ENCODE peak calls at places on chromosomes 16 and 17, in four cellular contexts. E is tibial nerve, Q is aorta, H is upper lobe of right lung. D is an unnamed sample. For H3K4me1, the result is how much of the 10 kb centered on the place peaks cover.

GRCh38 chr16:24046442-24046841 is 209.7 kb upstream of the CACNG3 start:
- DNase-seq in H (no peak), E (no peak), Q (no peak), D (no peak)

GRCh38 chr17:32127156-32127897 is 15.0 kb upstream of the RHOT1 start:
- DNase-seq in Q (peak), H (peak), E (peak), D (peak)

GRCh38 chr16:57537596-57538234 is 1.3 kb upstream of the CCDC102A start:
- DNase-seq in E (no peak), Q (no peak), H (no peak), D (peak)

GRCh38 chr17:2253768-2254406 is 49.7 kb downstream of the SMG6 start:
- DNase-seq in Q (no peak), E (no peak), H (no peak), D (no peak)

GRCh38 chr16:11410382-11411058 is 65.3 kb downstream of the RMI2 start:
- DNase-seq in E (no peak), Q (peak), H (no peak), D (no peak)

GRCh38 chr17:31595076-31595475 is 203.6 kb downstream of the RAB11FIP4 start:
- DNase-seq in Q (no peak), H (peak), E (no peak), D (no peak)

GRCh38 chr16:69077251-69077650 is 28.2 kb upstream of the HAS3 start:
- DNase-seq in E (no peak), Q (no peak), H (no peak), D (no peak)

GRCh38 chr17:66673668-66674276 is 161.1 kb upstream of the CACNG5 start:
- DNase-seq in H (no peak), Q (no peak), E (peak), D (no peak)

GRCh38 chr17:36463916-36464764 is 22.3 kb upstream of the ZNHIT3 start:
- DNase-seq in H (peak), E (no peak), Q (no peak), D (no peak)

GRCh38 chr16:66616169-66616568 is 11.7 kb downstream of the CMTM3 start:
- DNase-seq in E (no peak), Q (no peak), H (no peak), D (no peak)

GRCh38 chr17:56653877-56654276 is 60.4 kb downstream of the NOG start:
- DNase-seq in E (no peak), Q (no peak), H (no peak), D (no peak)

GRCh38 chr17:2688351-2689342 is 22.9 kb downstream of the CLUH start:
- DNase-seq in H (peak), E (no peak), Q (peak), D (peak)

GRCh38 chr16:88688013-88688778 is 1.9 kb upstream of the SNAI3 start:
- DNase-seq in E (no peak), Q (no peak), H (no peak), D (peak)

GRCh38 chr17:50186661-50187402 is 14.6 kb downstream of the COL1A1 start:
- DNase-seq in H (no peak), E (no peak), Q (no peak), D (no peak)

GRCh38 chr17:43396491-43397060 is 2.2 kb upstream of the ARL4D start:
- DNase-seq in H (no peak), Q (no peak), E (no peak), D (no peak)

GRCh38 chr17:64773836-64774761 is 112.0 kb upstream of the SMURF2 start:
- DNase-seq in E (no peak), H (peak), Q (no peak), D (peak)

GRCh38 chr17:80311216-80311827 is 50.7 kb downstream of the RNF213 start:
- DNase-seq in H (peak), E (no peak), Q (no peak), D (no peak)

GRCh38 chr16:10971560-10971961 is 27.2 kb downstream of the CLEC16A start:
- DNase-seq in E (peak), H (no peak), Q (no peak), D (no peak)

GRCh38 chr17:19546289-19547065 is 12.8 kb downstream of the SLC47A1 start:
- DNase-seq in E (no peak), Q (peak), H (peak), D (peak)

GRCh38 chr17:67606471-67606870 is 111.3 kb upstream of the NOL11 start:
- DNase-seq in E (no peak), H (no peak), Q (no peak), D (no peak)

GRCh38 chr16:81609323-81609892 is 164.8 kb downstream of the CMIP start:
- DNase-seq in Q (no peak), H (no peak), E (no peak), D (no peak)

GRCh38 chr16:56684926-56685590 is 2.8 kb downstream of the MT1X start:
- DNase-seq in H (no peak), Q (no peak), E (no peak), D (no peak)

GRCh38 chr17:79008666-79009387 is 737 bp downstream of the CANT1 start:
- DNase-seq in Q (no peak), E (no peak), H (peak), D (no peak)

GRCh38 chr17:43372273-43372911 is 26.4 kb upstream of the ARL4D start:
- DNase-seq in Q (no peak), E (no peak), H (no peak), D (no peak)

GRCh38 chr16:19014456-19014855 is 30.7 kb downstream of the TMC7 start:
- DNase-seq in H (peak), Q (peak), E (no peak), D (peak)

GRCh38 chr17:57874058-57874419 is 24.2 kb upstream of the MRPS23 start:
- DNase-seq in E (no peak), H (no peak), Q (no peak), D (no peak)
- H3K4me1 ChIP-seq in E (under half), H (under half), Q (under half), D (under half)

DNA sequence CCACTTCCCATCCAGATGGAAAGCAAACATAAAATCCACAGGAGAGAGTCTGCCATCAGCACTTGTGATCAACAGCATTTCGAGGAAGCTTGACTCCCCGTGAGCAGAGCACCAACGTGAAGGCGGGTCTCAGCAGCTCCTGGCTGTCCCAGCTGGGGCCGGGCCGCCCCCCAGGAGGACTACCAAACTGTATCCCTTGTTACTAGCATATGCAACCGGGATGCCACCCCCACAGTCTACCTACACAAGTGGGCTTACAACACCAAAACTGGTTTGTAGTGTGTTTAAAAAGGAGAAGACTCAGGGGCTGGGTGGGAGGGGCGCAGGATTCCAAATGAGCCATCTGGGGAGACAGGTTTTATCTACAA is 121.0 kb downstream of the SLC39A11 start:
- DNase-seq in Q (no peak), H (no peak), E (no peak), D (no peak)
- H3K4me1 ChIP-seq in Q (under half), H (under half), E (under half), D (under half)

GRCh38 chr17:59368218-59368857 is 36.9 kb downstream of the YPEL2 start:
- DNase-seq in Q (no peak), E (no peak), H (no peak), D (no peak)
- H3K4me1 ChIP-seq in Q (under half), E (half or more), H (half or more), D (half or more)

DNA sequence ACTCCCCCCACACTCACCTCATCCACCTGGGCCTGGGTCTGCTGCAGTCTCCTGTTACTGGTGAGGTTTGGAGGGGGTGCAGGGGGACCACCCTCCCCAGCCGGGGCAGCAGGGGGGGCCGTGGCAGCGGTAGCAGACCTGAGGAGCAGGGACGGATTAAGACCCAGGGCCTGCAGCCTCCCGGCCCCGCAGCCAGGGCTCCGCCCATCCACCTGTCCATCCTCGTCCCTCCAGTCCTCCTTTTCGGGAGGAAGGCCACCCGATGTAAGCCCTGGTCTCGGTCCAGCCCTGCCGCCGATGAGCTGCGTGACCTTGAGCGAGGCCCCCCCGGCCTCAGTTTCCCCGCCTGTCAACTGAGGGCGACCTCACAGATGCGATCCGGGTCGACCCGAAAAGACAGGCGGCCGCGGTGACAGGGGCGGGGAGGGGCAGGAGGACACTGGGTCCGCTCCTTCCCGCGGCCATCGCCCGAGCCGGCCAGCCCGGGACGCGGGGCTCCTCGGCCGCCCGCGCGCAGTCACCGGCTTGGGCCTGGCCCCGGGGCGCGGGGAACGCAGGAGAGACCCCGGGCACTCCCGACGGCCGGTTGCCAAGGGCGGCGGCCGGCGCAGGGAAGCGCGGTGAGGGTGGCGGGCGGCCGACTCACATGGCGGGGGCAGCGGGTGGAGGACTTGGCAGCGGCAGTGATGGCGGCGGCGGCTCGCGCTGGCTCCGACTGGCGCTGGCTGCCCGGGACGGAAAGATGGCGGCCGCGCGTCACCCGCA is at the start of gene VAMP2:
- DNase-seq in Q (peak), H (peak), E (peak), D (peak)
- H3K4me1 ChIP-seq in Q (under half), H (under half), E (under half), D (half or more)

GRCh38 chr16:86026136-86026905 is 127.4 kb downstream of the IRF8 start:
- DNase-seq in H (peak), Q (no peak), E (no peak), D (no peak)
- H3K4me1 ChIP-seq in H (under half), Q (under half), E (under half), D (under half)

DNA sequence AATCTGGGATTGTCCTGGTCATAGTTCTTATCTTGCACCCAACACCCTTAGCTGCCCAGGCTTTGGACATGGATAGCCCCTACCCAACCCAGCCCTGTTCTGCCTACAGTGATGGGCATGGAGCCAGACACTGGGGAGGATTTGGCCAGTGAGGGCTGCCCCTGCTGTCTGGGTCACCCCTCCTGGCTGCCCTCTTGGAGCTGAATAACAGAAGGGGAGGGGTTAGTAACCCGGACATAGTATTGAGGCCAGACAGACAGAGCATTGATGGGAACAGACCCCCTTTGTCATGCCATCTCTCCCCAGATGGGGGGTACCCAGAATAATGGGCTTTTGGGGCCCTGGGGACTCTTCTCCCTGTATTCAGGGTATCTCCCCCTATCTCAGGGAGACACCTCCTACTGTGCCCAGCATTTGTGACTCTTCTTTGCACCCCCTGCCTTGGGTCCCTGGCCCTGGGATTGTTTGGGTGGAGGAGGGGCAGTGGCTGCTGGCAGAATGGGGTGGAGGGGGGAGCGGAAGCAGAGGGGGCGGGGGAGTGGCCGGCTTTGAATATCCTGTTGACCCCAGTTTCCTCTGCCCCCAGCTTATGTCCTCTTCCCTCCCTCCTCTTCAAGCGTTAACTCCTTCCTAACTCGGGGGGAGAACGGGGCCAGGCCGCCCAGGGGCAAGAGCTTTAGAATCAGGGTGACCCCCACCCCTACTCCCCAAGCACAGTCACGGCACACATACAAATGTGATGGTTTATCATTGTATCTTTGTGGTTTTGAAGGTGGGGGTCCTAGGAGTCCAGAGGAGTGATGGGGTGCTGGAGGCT is 17.0 kb downstream of the GJD3 start:
- DNase-seq in E (no peak), H (no peak), Q (no peak), D (no peak)
- H3K4me1 ChIP-seq in E (half or more), H (half or more), Q (under half), D (half or more)

DNA sequence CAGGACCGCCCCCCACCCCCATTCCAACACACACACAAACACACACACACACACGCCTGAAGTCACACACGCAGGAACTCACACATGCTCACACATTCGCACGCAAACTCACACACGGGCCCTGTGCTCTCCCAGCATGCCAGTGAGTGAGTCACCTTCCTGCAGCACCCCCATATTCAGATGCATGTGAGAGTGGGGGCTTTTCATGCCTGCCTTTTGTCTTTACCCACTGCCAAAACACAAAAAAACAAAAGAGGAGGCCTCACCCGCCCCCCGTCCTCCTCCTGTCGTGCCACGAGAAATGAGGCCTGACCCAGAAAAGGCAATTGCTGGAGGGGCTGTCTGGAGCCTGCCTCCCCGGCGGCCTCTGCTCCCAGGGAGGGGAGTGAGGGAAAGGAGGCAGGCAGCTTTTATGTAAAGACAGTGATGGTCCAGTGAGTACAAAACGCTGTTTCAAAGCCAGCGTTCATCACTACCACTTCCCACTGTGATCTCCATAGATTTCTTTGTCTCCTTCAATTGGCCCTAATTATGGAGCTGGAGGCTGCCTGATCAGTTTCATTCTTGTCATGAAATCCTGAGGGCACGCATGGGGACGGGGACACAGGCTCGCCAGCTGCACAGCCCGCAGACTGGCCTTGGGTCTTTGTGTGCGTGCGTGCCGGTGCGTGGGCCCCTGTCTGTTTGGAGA is 29.5 kb upstream of the GSE1 start:
- DNase-seq in Q (no peak), H (no peak), E (no peak), D (no peak)
- H3K4me1 ChIP-seq in Q (under half), H (under half), E (under half), D (under half)

GRCh38 chr16:75102595-75102994 is 14.0 kb downstream of the LDHD start:
- DNase-seq in Q (no peak), E (no peak), H (no peak), D (no peak)

GRCh38 chr16:75097941-75098897 is 18.4 kb downstream of the LDHD start:
- DNase-seq in E (no peak), H (peak), Q (no peak), D (peak)

GRCh38 chr16:75099075-75099667 is 17.4 kb downstream of the LDHD start:
- DNase-seq in H (no peak), E (no peak), Q (no peak), D (no peak)

GRCh38 chr16:75097191-75097761 is 19.3 kb downstream of the LDHD start:
- DNase-seq in E (no peak), Q (no peak), H (no peak), D (no peak)

GRCh38 chr16:75099738-75100615 is 16.6 kb downstream of the LDHD start:
- DNase-seq in Q (no peak), H (peak), E (no peak), D (peak)
- H3K4me1 ChIP-seq in Q (under half), H (under half), E (under half), D (half or more)